ENCODE peak calls at places on chromosomes 2 and 18, in six cellular contexts. Z, H, Y, W, A and N are unnamed samples.

GRCh38 chr18:50861617-50862016 is 17.3 kb upstream of the ME2 start:
- DNase-seq in Z (no peak), H (no peak), Y (no peak), W (no peak), A (no peak), N (no peak)

GRCh38 chr2:83022631-83023210 is 1436.4 kb downstream of the SUCLG1 start:
- DNase-seq in Z (no peak), H (no peak), Y (no peak), W (no peak), A (no peak), N (no peak)

GRCh38 chr2:60379216-60379615 is 174.2 kb downstream of the BCL11A start:
- DNase-seq in Z (no peak), H (no peak), Y (no peak), W (no peak), A (no peak), N (no peak)

GRCh38 chr2:225457462-225457861 is 58.0 kb downstream of the NYAP2 start:
- DNase-seq in Z (no peak), H (no peak), Y (no peak), W (no peak), A (no peak), N (no peak)

GRCh38 chr2:74502147-74502719 is 2.8 kb upstream of the LBX2 start:
- DNase-seq in Z (no peak), H (peak; percentile 42), Y (no peak), W (peak; percentile 44), A (no peak), N (peak; percentile 38)

GRCh38 chr2:120600786-120601185 is 134.9 kb upstream of the GLI2 start:
- DNase-seq in Z (no peak), H (no peak), Y (peak; percentile 5), W (no peak), A (no peak), N (no peak)

GRCh38 chr2:55163895-55164509 is 68.1 kb downstream of the CLHC1 start:
- DNase-seq in Z (no peak), H (no peak), Y (no peak), W (no peak), A (no peak), N (no peak)

GRCh38 chr2:70902067-70902442 is 33.6 kb upstream of the ATP6V1B1 start:
- DNase-seq in Z (no peak), H (no peak), Y (no peak), W (no peak), A (no peak), N (no peak)

GRCh38 chr2:180130403-180130802 is 123.3 kb upstream of the CWC22 start:
- DNase-seq in Z (no peak), H (no peak), Y (no peak), W (no peak), A (no peak), N (no peak)

GRCh38 chr2:73031725-73032701 is 39.5 kb downstream of the SFXN5 start:
- DNase-seq in Z (no peak), H (no peak), Y (no peak), W (no peak), A (no peak), N (no peak)

GRCh38 chr2:144518744-144519596 is 949 bp downstream of the ZEB2 start:
- DNase-seq in Z (peak; percentile 27), H (no peak), Y (no peak), W (no peak), A (no peak), N (peak; percentile 64)

GRCh38 chr2:222878877-222879601 is 18.2 kb downstream of the ACSL3 start:
- DNase-seq in Z (no peak), H (no peak), Y (no peak), W (no peak), A (no peak), N (no peak)

GRCh38 chr2:111946294-111947114 is 48.1 kb downstream of the MERTK start:
- DNase-seq in Z (no peak), H (no peak), Y (no peak), W (peak; percentile 36), A (peak; percentile 24), N (no peak)

GRCh38 chr2:194483041-194483440 is 1174.0 kb upstream of the SLC39A10 start:
- DNase-seq in Z (no peak), H (no peak), Y (no peak), W (no peak), A (no peak), N (no peak)

GRCh38 chr2:158760887-158761286 is 34.2 kb upstream of the DAPL1 start:
- DNase-seq in Z (no peak), H (no peak), Y (no peak), W (peak; percentile 61), A (no peak), N (no peak)

GRCh38 chr2:158600155-158600802 is 143.5 kb downstream of the PKP4 start:
- DNase-seq in Z (no peak), H (no peak), Y (no peak), W (peak; percentile 62), A (no peak), N (no peak)

GRCh38 chr2:236146436-236146835 is 21.8 kb downstream of the GBX2 start:
- DNase-seq in Z (no peak), H (no peak), Y (no peak), W (no peak), A (no peak), N (no peak)

GRCh38 chr2:150846691-150847090 is 359.2 kb upstream of the RND3 start:
- DNase-seq in Z (no peak), H (no peak), Y (no peak), W (no peak), A (peak; percentile 39), N (no peak)

GRCh38 chr18:78136986-78137385 is 842.6 kb upstream of the SALL3 start:
- DNase-seq in Z (no peak), H (no peak), Y (no peak), W (no peak), A (no peak), N (no peak)

GRCh38 chr2:54052825-54053718 is 62.3 kb upstream of the ACYP2 start:
- DNase-seq in Z (no peak), H (peak; percentile 15), Y (no peak), W (no peak), A (peak; percentile 63), N (peak; percentile 22)

GRCh38 chr2:54050445-54050844 is 65.0 kb upstream of the ACYP2 start:
- DNase-seq in Z (no peak), H (no peak), Y (no peak), W (no peak), A (no peak), N (no peak)

GRCh38 chr2:54047658-54048057 is 67.8 kb upstream of the ACYP2 start:
- DNase-seq in Z (no peak), H (no peak), Y (no peak), W (no peak), A (no peak), N (no peak)

GRCh38 chr2:54047076-54047475 is 68.3 kb upstream of the ACYP2 start:
- DNase-seq in Z (no peak), H (no peak), Y (no peak), W (no peak), A (no peak), N (no peak)

GRCh38 chr2:54048117-54048785 is 67.2 kb upstream of the ACYP2 start:
- DNase-seq in Z (no peak), H (no peak), Y (no peak), W (no peak), A (no peak), N (no peak)
- TF ChIP-seq CTCF in Z (no peak), H (no peak), Y (no peak), W (no peak), A (no peak), N (peak; percentile 29)

DNA sequence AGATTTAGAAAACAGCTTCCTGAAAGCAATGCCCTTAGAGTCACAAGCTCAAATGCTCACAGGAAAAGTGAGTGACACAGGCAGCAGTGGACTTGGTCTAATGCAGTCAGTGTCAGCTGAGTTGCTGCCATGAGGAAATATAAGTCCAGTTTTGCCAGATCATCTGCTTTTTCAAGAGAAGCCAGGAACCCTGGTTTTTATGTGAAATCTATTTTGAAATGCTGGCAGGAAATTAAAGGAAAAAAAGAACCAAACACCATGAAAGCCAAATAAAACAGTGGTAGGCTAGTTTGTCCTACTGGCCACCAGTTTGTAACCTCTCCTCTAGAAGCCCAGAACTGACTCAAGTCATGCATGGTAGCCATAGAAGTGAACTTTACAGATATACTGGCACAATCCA is 109.2 kb downstream of the THADA start:
- DNase-seq in Z (no peak), H (no peak), Y (no peak), W (no peak), A (no peak), N (no peak)
- TF ChIP-seq CTCF in Z (no peak), H (no peak), Y (no peak), W (no peak), A (no peak), N (no peak)

DNA sequence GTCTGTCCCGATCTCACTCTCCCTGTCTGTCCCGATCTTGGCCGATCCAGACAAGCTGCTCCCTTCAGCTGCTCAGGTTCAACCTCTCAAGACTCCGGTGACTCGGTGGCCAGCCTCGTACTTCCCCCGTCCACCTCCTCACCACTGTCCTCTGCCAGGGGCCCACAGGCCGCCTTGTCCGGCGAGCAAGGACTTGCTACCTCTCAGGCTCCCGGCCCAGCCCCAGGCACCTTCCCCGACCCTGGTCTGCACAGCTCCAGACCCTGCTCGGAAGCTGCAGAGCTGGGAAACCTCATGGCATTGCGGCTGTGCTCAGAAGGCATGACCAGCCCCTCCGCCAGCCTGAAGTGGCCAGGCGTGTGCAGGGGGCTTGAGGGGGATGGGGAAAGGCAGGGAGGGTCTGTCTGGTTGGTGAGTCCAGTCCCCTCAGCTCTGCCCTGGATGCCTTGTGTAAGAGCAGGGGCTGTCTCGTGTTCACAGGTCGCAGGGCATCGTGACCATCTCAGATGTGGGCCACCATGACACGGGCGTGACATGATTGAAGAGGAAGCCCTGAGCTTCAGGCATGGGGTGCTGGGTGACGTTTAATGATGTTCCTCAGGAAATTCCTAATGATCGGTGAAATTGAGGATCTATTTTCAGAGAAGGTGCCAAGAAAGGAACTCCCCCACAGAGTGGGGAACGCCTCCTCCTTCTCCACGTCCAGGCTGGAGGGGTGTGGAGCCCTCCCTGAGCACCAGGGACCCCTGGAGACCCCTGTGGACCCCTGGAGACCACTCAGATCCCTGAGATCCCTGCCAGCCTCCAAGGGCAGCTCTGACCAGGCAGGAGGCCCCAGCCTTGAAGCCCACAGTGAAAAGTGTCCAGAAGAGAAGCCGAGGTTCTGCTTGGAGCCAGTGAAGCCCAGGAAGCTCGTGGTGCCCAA is 121.1 kb upstream of the CTDP1 start:
- DNase-seq in Z (no peak), H (no peak), Y (no peak), W (no peak), A (no peak), N (no peak)
- TF ChIP-seq CTCF in Z (no peak), H (no peak), Y (no peak), W (no peak), A (no peak), N (no peak)

DNA sequence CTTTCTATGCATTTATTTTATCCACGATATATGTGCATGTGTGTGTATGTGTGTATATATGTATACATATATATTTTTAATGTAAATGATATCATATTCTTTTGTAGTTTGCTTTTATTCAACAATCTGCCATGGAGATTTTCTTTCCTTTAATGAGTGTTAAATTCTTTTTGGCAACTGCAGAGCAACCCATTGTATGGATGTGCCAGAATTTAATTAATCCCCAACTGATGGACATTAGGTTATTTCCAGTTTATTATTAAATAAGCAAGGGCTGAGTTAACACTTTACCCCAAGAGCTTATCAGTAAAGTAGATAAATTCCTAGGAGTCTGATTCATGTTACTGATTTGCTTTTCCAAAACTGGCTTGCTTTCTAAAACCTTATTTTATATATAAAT is 58.9 kb upstream of the CD28 start:
- DNase-seq in Z (no peak), H (no peak), Y (no peak), W (no peak), A (no peak), N (no peak)
- TF ChIP-seq CTCF in Z (no peak), H (no peak), Y (no peak), W (no peak), A (no peak), N (no peak)